ENCODE peak calls at places on chromosome 19, in five cellular contexts. H is gastrocnemius medialis, S is H54, D is uterus, T is H1. W is an unnamed sample.

GRCh38 chr19:1136201-1136600 is 32.4 kb downstream of the GPX4 start:
- DNase-seq in H (no peak), S (no peak), D (no peak), T (no peak), W (no peak)

GRCh38 chr19:33806434-33806881 is 9.8 kb downstream of the KCTD15 start:
- DNase-seq in H (no peak), S (no peak), D (no peak), T (no peak), W (no peak)

GRCh38 chr19:39677931-39678889 is 22.5 kb downstream of the LGALS16 start:
- DNase-seq in H (peak; percentile 57), S (no peak), D (no peak), T (no peak), W (no peak)

GRCh38 chr19:28878862-28879566 is 333.9 kb downstream of the UQCRFS1 start:
- DNase-seq in H (peak; percentile 32), S (peak; percentile 56), D (peak; percentile 51), T (peak; percentile 49), W (peak; percentile 67)

GRCh38 chr19:42113641-42114348 is 18.5 kb downstream of the POU2F2 start:
- DNase-seq in H (no peak), S (peak; percentile 99), D (no peak), T (peak; percentile 56), W (no peak)

GRCh38 chr19:1131718-1132552 is 28.1 kb downstream of the GPX4 start:
- DNase-seq in H (peak; percentile 53), S (peak; percentile 84), D (peak; percentile 84), T (no peak), W (peak; percentile 63)

GRCh38 chr19:33293255-33294057 is 8.9 kb downstream of the CEBPA start:
- DNase-seq in H (peak; percentile 29), S (peak; percentile 94), D (peak; percentile 32), T (no peak), W (peak; percentile 49)

GRCh38 chr19:42121666-42122069 is 10.6 kb downstream of the POU2F2 start:
- DNase-seq in H (no peak), S (peak; percentile 98), D (no peak), T (no peak), W (no peak)

GRCh38 chr19:8161135-8161646 is 11.8 kb upstream of the FBN3 start:
- DNase-seq in H (no peak), S (no peak), D (no peak), T (no peak), W (peak; percentile 11)

GRCh38 chr19:46487802-46488445 is 7.7 kb downstream of the PNMA8B start:
- DNase-seq in H (peak; percentile 51), S (peak; percentile 64), D (peak; percentile 88), T (peak; percentile 39), W (peak; percentile 41)

GRCh38 chr19:15136234-15136954 is 29.2 kb downstream of the SYDE1 start:
- DNase-seq in H (no peak), S (no peak), D (no peak), T (no peak), W (no peak)

GRCh38 chr19:5799247-5800241 is 5.3 kb upstream of the NRTN start:
- DNase-seq in H (no peak), S (no peak), D (no peak), T (no peak), W (peak; percentile 97)

GRCh38 chr19:36246006-36246391 is 31.1 kb downstream of the ZNF146 start:
- DNase-seq in H (no peak), S (no peak), D (no peak), T (no peak), W (no peak)

GRCh38 chr19:3115411-3115810 is 20.4 kb upstream of the GNA15 start:
- DNase-seq in H (no peak), S (no peak), D (no peak), T (no peak), W (no peak)

GRCh38 chr19:30171138-30171635 is 201.0 kb upstream of the ZNF536 start:
- DNase-seq in H (no peak), S (no peak), D (no peak), T (no peak), W (no peak)

GRCh38 chr19:36079389-36079788 is 24.7 kb downstream of the WDR62 start:
- DNase-seq in H (no peak), S (no peak), D (no peak), T (no peak), W (no peak)

GRCh38 chr19:41860419-41861097 is 503 bp downstream of the RPS19 start:
- DNase-seq in H (no peak), S (no peak), D (no peak), T (no peak), W (peak; percentile 76)

GRCh38 chr19:46537136-46538097 is 41.8 kb upstream of the PNMA8B start:
- DNase-seq in H (no peak), S (no peak), D (peak; percentile 52), T (no peak), W (peak; percentile 64)

GRCh38 chr19:9009935-9010651 is at the start of gene MUC16:
- DNase-seq in H (no peak), S (no peak), D (no peak), T (no peak), W (no peak)

GRCh38 chr19:4375620-4376228 is 24.6 kb downstream of the SH3GL1 start:
- DNase-seq in H (no peak), S (peak; percentile 43), D (peak; percentile 52), T (no peak), W (peak; percentile 99)

GRCh38 chr19:52099497-52100138 is 4.1 kb upstream of the ZNF841 start:
- DNase-seq in H (no peak), S (no peak), D (no peak), T (no peak), W (no peak)

GRCh38 chr19:15540435-15540834 is 32.1 kb downstream of the CYP4F22 start:
- DNase-seq in H (no peak), S (no peak), D (no peak), T (no peak), W (no peak)

GRCh38 chr19:47514151-47514868 is 553 bp downstream of the NAPA start:
- DNase-seq in H (no peak), S (no peak), D (no peak), T (no peak), W (peak; percentile 86)

GRCh38 chr19:53103903-53104203 is 631 bp upstream of the ZNF160 start:
- DNase-seq in H (no peak), S (no peak), D (no peak), T (no peak), W (no peak)

GRCh38 chr19:4059931-4060620 is 6.6 kb downstream of the ZBTB7A start:
- DNase-seq in H (no peak), S (no peak), D (peak; percentile 90), T (no peak), W (no peak)

GRCh38 chr19:2507109-2507508 is 31.2 kb downstream of the GADD45B start:
- DNase-seq in H (no peak), S (no peak), D (no peak), T (no peak), W (no peak)

GRCh38 chr19:50705422-50706019 is 14.1 kb downstream of the SHANK1 start:
- DNase-seq in H (no peak), S (peak; percentile 99), D (no peak), T (no peak), W (peak; percentile 46)

GRCh38 chr19:3178973-3179738 is 587 bp downstream of the S1PR4 start:
- DNase-seq in H (no peak), S (no peak), D (no peak), T (no peak), W (peak; percentile 74)

GRCh38 chr19:38901683-38902082 is 1.9 kb downstream of the NFKBIB start:
- DNase-seq in H (no peak), S (no peak), D (no peak), T (no peak), W (no peak)

GRCh38 chr19:54415208-54415900 is at the start of gene TTYH1:
- DNase-seq in H (no peak), S (no peak), D (no peak), T (no peak), W (no peak)

GRCh38 chr19:44942067-44942571 is at the start of gene APOC4:
- DNase-seq in H (no peak), S (no peak), D (no peak), T (no peak), W (no peak)

GRCh38 chr19:44939668-44940067 is 2.4 kb upstream of the APOC4 start:
- DNase-seq in H (no peak), S (no peak), D (no peak), T (no peak), W (no peak)

GRCh38 chr19:44948237-44948636 is 2.4 kb downstream of the APOC2 start:
- DNase-seq in H (no peak), S (no peak), D (no peak), T (no peak), W (no peak)

GRCh38 chr19:44947041-44947581 is 1.3 kb downstream of the APOC2 start:
- DNase-seq in H (no peak), S (no peak), D (no peak), T (no peak), W (no peak)

GRCh38 chr19:44943801-44944249 is 1.8 kb downstream of the APOC4 start:
- DNase-seq in H (peak; percentile 14), S (no peak), D (no peak), T (no peak), W (peak; percentile 51)
- TF ChIP-seq POLR2A in H (no peak), S (no peak), D (no peak), T (no peak), W (peak; percentile 36)

GRCh38 chr19:17556995-17557394 is 1.5 kb downstream of the COLGALT1 start:
- DNase-seq in H (no peak), S (no peak), D (no peak), T (no peak), W (no peak)

GRCh38 chr19:17557461-17557860 is 2.0 kb downstream of the COLGALT1 start:
- DNase-seq in H (no peak), S (no peak), D (no peak), T (no peak), W (no peak)

GRCh38 chr19:17555480-17555928 is at the start of gene COLGALT1:
- DNase-seq in H (peak; percentile 97), S (peak; percentile 97), D (peak; percentile 98), T (peak; percentile 80), W (peak; percentile 98)

GRCh38 chr19:17554968-17555479 is 425 bp upstream of the COLGALT1 start:
- DNase-seq in H (no peak), S (no peak), D (no peak), T (no peak), W (no peak)

GRCh38 chr19:17555929-17556813 is 722 bp downstream of the COLGALT1 start:
- DNase-seq in H (peak; percentile 41), S (no peak), D (peak; percentile 55), T (no peak), W (peak; percentile 66)
- TF ChIP-seq POLR2A in H (no peak), S (peak; percentile 25), D (no peak), T (no peak), W (no peak)

GRCh38 chr19:49680473-49681351 is 3.6 kb downstream of the PRMT1 start:
- DNase-seq in H (peak; percentile 74), S (peak; percentile 96), D (peak; percentile 94), T (peak; percentile 95), W (peak; percentile 89)
- TF ChIP-seq POLR2A in H (no peak), S (no peak), D (no peak), T (peak; percentile 52), W (no peak)

GRCh38 chr19:10403137-10404021 is at the start of gene CDC37:
- DNase-seq in H (peak; percentile 91), S (peak; percentile 96), D (peak; percentile 98), T (peak; percentile 86), W (peak; percentile 97)

GRCh38 chr19:10406191-10406590 is 2.8 kb upstream of the CDC37 start:
- DNase-seq in H (no peak), S (no peak), D (no peak), T (no peak), W (no peak)

GRCh38 chr19:10404888-10405808 is 1.8 kb upstream of the CDC37 start:
- DNase-seq in H (no peak), S (no peak), D (no peak), T (no peak), W (no peak)

GRCh38 chr19:10399878-10400277 is 3.5 kb downstream of the CDC37 start:
- DNase-seq in H (peak; percentile 52), S (no peak), D (no peak), T (no peak), W (no peak)

GRCh38 chr19:10402441-10403038 is 802 bp downstream of the CDC37 start:
- DNase-seq in H (no peak), S (no peak), D (no peak), T (no peak), W (no peak)
- TF ChIP-seq POLR2A in H (peak; percentile 16), S (no peak), D (no peak), T (no peak), W (no peak)

W was measured in erythroblast.